ENCODE peak calls at places on chromosome 11, in eight cellular contexts. X, Z, L, O, F, K, C and V are unnamed samples.

GRCh38 chr11:57358991-57359390 is 20.8 kb downstream of the P2RX3 start:
- DNase-seq in K (no peak), O (no peak), C (no peak), X (no peak), F (no peak), Z (no peak), L (no peak), V (no peak)

GRCh38 chr11:45872513-45873356 is 12.7 kb upstream of the MAPK8IP1 start:
- DNase-seq in O (no peak), F (peak; percentile 64), Z (peak; percentile 73), X (peak; percentile 95), L (peak; percentile 64), C (peak; percentile 95), K (peak; percentile 86), V (peak; percentile 100)

GRCh38 chr11:316031-316701 is 2.3 kb downstream of the IFITM1 start:
- DNase-seq in X (no peak), L (no peak), Z (no peak), F (no peak), O (peak; percentile 88), C (no peak), K (no peak), V (no peak)

GRCh38 chr11:108199446-108200321 is 22.8 kb downstream of the NPAT start:
- DNase-seq in K (peak; percentile 44), L (peak; percentile 97), O (no peak), C (no peak), Z (no peak), F (no peak), X (peak; percentile 68), V (no peak)

GRCh38 chr11:79406376-79406775 is 34.5 kb downstream of the TENM4 start:
- DNase-seq in O (no peak), Z (no peak), C (no peak), L (no peak), F (no peak), K (no peak), X (no peak), V (no peak)

GRCh38 chr11:82714346-82715174 is 19.1 kb downstream of the FAM181B start:
- DNase-seq in O (no peak), Z (no peak), K (no peak), L (no peak), F (no peak), X (no peak), C (peak; percentile 67), V (no peak)

GRCh38 chr11:61961570-61962212 is 5.7 kb downstream of the FTH1 start:
- DNase-seq in L (peak; percentile 12), O (peak; percentile 88), F (peak; percentile 78), K (peak; percentile 82), Z (no peak), X (no peak), C (peak; percentile 54), V (no peak)

GRCh38 chr11:14783788-14784187 is 108.2 kb downstream of the CYP2R1 start:
- DNase-seq in Z (no peak), K (no peak), C (no peak), L (no peak), F (no peak), O (no peak), X (no peak), V (no peak)

GRCh38 chr11:26335903-26336302 is 4.0 kb downstream of the ANO3 start:
- DNase-seq in O (no peak), K (peak; percentile 32), X (no peak), F (no peak), L (no peak), C (no peak), Z (no peak), V (no peak)

GRCh38 chr11:17762309-17762974 is 27.9 kb downstream of the KCNC1 start:
- DNase-seq in X (no peak), F (no peak), K (no peak), C (no peak), O (no peak), Z (no peak), L (peak; percentile 18), V (no peak)

GRCh38 chr11:125433454-125434121 is 62.5 kb downstream of the FEZ1 start:
- DNase-seq in X (peak; percentile 66), Z (no peak), F (peak; percentile 27), K (peak; percentile 56), C (peak; percentile 92), L (peak; percentile 60), O (no peak), V (peak; percentile 61)

GRCh38 chr11:31139479-31139878 is 230.1 kb downstream of the DCDC1 start:
- DNase-seq in Z (peak; percentile 19), C (no peak), K (no peak), O (no peak), X (no peak), L (no peak), F (no peak), V (no peak)

GRCh38 chr11:45885921-45886721 is 670 bp downstream of the MAPK8IP1 start:
- DNase-seq in F (no peak), C (peak; percentile 84), O (peak; percentile 79), L (no peak), X (no peak), K (no peak), Z (peak; percentile 23), V (no peak)

GRCh38 chr11:72798361-72798760 is 4.5 kb upstream of the STARD10 start:
- DNase-seq in F (no peak), O (no peak), K (no peak), L (no peak), Z (no peak), X (no peak), C (peak; percentile 82), V (no peak)

GRCh38 chr11:72805214-72805613 is 9.0 kb upstream of the ATG16L2 start:
- DNase-seq in K (no peak), Z (no peak), C (no peak), X (no peak), L (no peak), O (peak; percentile 40), F (no peak), V (no peak)

GRCh38 chr11:72802822-72803221 is 9.0 kb upstream of the STARD10 start:
- DNase-seq in Z (no peak), C (no peak), L (no peak), K (no peak), X (no peak), F (no peak), O (no peak), V (no peak)

GRCh38 chr11:72793452-72794367 is at the start of gene STARD10:
- DNase-seq in F (peak; percentile 96), O (peak; percentile 98), L (peak; percentile 94), C (peak; percentile 98), K (peak; percentile 94), X (peak; percentile 94), Z (peak; percentile 83), V (peak; percentile 98)

DNA sequence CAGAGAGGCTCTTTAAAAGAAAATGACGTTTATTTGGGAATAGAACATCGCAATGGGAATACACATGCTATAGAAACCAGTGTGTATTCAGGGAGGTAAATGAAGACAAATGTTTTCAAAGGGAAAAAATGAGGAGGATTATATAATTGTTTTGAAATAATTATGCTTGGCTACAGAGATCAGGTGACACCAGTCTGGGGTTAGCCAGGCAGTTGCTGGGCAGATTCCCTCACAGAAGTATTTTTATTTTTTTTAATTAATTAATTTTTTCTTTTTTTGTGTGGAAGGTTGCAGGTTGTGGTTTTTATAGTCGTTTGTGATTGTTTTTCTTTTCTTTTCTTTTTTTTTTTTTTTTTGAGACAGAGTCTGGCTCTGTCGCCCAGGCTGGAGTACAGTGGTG is 5.6 kb upstream of the STARD10 start:
- DNase-seq in Z (no peak), L (no peak), F (no peak), O (no peak), C (no peak), K (no peak), X (no peak), V (no peak)
- TF ChIP-seq CTCF in Z (no peak), L (no peak), F (no peak), O (no peak), C (no peak), K (no peak), X (no peak), V (no peak)

DNA sequence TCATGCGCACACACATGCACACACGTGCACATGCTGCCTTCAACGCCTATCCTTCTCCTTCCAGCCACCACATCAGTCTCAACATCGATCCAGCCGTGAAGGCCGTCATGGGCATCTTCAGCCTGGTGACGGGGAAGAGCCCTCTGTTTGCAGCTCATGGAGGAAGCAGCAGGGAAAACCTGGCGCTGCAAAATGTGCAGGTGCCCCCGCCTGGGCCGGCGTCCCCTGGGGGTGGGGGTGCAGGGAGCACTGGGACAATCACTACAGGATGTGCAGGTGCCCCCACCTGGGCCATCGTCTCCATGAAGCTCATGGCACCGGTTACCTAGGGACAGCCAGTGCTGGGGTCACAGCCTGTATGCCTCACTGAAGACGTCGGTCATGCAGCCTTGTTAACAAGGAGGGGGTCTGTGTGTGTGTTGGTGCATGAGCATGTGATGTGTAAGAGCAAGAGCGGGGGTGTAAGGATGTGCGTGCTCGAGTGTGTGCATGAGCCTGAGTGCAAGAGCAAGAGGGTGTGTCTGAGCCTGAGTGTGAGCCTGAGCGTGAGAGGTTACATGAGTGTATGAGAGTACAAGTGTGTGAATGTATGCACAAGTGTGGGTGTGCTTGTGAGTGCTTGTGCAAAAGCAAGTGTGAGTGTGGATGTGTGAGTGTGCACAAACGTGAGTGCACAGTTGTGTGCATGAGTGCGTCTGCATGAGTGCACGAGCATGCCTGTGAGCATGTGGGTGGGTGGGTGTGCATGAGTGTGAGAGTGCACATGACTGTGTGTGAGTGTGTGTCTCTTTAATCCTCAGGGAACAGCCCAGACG is 31.5 kb downstream of the NADSYN1 start:
- DNase-seq in X (no peak), F (peak; percentile 2), Z (no peak), L (no peak), O (no peak), K (no peak), C (no peak), V (no peak)
- H3K36me3 ChIP-seq in X (peaks cover 61% of the 10 kb centered on the region), F (peaks cover 10% of the 10 kb centered on the region), Z (peaks cover 8% of the 10 kb centered on the region), L (peaks cover 14% of the 10 kb centered on the region), O (peaks cover 50% of the 10 kb centered on the region), K (peaks cover 28% of the 10 kb centered on the region), C (peaks cover 62% of the 10 kb centered on the region), V (peaks cover 11% of the 10 kb centered on the region)

DNA sequence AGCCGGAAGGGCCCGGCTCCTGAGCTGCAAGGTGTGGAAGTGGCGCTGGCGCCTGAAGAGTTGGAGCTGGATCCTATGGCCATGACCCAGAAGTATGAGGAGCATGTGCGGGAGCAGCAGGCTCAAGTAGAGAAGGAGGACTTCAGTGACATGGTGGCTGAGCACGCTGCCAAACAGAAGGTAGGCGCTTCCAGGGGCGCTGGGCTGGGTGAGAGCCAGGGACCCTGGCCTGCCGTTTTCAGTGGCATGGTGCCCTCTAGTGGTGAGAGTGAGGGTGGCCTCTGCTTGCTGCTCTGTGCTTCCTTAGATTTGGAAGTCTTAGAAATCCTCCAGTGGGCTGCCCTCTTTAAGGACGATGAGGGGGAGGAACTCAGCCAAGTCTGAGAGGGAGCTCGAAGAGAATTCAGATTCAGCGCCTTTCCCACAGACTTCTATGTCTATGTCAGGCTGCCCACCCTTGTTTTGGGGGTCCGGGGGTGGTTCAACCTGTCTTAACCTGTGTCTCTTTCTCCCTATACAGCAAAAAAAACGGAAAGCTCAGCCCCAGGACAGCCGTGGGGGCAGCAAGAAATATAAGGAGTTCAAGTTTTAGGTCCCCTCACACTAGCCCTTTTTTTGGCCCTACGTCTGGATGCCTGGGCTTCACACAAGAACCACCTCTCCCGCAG is 1.8 kb upstream of the PACS1 start:
- DNase-seq in C (peak; percentile 97), L (peak; percentile 39), F (peak; percentile 73), K (peak; percentile 67), O (no peak), Z (peak; percentile 68), X (peak; percentile 68), V (peak; percentile 94)
- TF ChIP-seq CTCF in C (peak; percentile 97), L (peak; percentile 91), F (peak; percentile 76), K (peak; percentile 91), O (peak; percentile 90), Z (peak; percentile 85), X (peak; percentile 80), V (peak; percentile 99)

DNA sequence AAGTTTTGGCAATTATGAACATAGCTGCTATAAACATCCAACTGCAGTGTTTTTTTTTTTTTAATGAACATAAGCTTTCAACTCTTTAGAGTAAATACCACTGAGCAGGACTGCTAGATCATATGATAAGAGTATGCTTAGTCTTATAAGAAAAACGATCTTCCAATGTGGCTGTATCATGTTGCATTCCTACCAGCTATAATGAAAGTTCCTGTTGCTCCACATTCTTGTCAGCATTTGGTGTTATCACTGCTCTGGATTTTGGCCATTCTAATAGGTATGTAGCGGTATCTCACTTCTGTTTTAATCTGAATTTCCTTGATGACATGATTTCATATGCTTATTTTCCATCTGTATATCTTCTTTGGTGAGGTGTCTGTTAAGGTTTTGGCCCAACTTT is 50.4 kb downstream of the PDGFD start:
- DNase-seq in Z (no peak), X (no peak), K (no peak), C (no peak), O (no peak), F (no peak), L (no peak), V (no peak)
- H3K36me3 ChIP-seq in Z (no peaks in the 10 kb centered on the region), X (no peaks in the 10 kb centered on the region), K (no peaks in the 10 kb centered on the region), C (no peaks in the 10 kb centered on the region), O (no peaks in the 10 kb centered on the region), F (no peaks in the 10 kb centered on the region), L (no peaks in the 10 kb centered on the region), V (no peaks in the 10 kb centered on the region)